ENCODE peak calls at places on chromosomes 1 and 21, in six cellular contexts. A is Panc1, E is lower lobe of right lung, I is SJSA1, H is fibroblast of lung, R is hepatocyte. J is an unnamed sample. For H3K36me3 and H3K27me3, the result is how much of the 10 kb centered on the place peaks cover.

GRCh38 chr1:145990249-145991097 is 5.9 kb downstream of the TXNIP start:
- DNase-seq in A (no peak), E (peak), I (no peak), H (no peak), R (no peak), J (no peak)

GRCh38 chr1:39088658-39089057 is 62.5 kb downstream of the NDUFS5 start:
- DNase-seq in A (no peak), E (no peak), I (no peak), H (no peak), R (no peak), J (peak)

GRCh38 chr1:116131866-116132605 is 20.8 kb downstream of the MAB21L3 start:
- DNase-seq in A (no peak), E (no peak), I (no peak), H (no peak), R (no peak), J (no peak)

GRCh38 chr1:77370588-77371306 is 88.9 kb downstream of the AK5 start:
- DNase-seq in A (peak), E (no peak), I (peak), H (peak), R (no peak), J (no peak)

GRCh38 chr1:174358786-174359453 is 88.8 kb upstream of the GPR52 start:
- DNase-seq in A (no peak), E (no peak), I (no peak), H (no peak), R (no peak), J (peak)

GRCh38 chr1:204513117-204513716 is 3.0 kb upstream of the MDM4 start:
- DNase-seq in A (no peak), E (peak), I (no peak), H (no peak), R (no peak), J (no peak)

GRCh38 chr1:185305419-185305818 is 11.6 kb downstream of the IVNS1ABP start:
- DNase-seq in A (no peak), E (no peak), I (no peak), H (no peak), R (no peak), J (no peak)

GRCh38 chr1:1425753-1426495 is 4.8 kb upstream of the ANKRD65 start:
- DNase-seq in A (no peak), E (peak), I (peak), H (no peak), R (no peak), J (peak)

GRCh38 chr1:65997693-65998092 is 205.0 kb downstream of the PDE4B start:
- DNase-seq in A (no peak), E (no peak), I (no peak), H (no peak), R (no peak), J (no peak)
- H3K36me3 ChIP-seq in A (under half), E (under half), I (under half), H (under half), R (under half), J (under half)

DNA sequence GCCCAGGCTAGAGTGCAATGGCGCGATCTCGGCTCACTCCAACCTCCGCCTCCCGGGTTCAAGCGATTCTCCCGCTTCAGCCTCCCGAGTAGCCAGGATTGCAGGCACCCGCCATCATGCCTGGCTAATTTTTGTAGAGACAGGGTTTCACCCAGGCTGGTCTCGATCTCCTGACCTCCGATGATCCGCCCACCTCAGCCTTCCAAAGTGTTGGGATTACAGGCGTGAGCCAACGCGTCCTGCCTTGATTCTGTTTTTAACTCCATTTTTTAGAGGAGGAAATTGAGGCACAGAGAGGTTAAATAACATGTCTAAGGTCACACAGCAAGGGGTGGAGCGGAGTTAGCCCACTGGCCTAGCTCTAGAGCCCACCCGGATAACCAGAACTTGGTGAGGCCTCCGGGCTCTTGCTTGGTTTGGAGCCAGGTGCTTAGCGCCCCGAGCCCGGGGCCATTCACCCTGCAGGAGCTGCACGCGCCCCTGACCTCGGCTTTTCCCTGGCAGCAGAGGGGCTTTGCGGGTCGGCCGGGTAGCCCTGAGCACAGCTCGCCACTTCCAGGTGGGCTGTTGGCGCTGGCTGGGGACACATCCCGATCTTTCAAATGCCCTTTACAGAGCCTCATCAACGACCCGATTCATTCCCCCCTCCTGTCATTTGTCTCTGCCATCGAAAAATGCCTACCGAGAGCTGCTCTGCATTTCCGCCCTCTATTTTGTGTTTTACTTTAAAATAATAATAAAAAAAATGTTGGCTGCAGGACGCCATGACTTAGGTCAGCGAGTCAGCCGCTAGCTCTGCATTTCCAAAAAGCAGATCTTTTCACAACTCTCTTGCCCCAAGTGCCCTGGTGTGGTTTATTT is 11.2 kb downstream of the SIM2 start:
- DNase-seq in A (no peak), E (no peak), I (peak), H (no peak), R (no peak), J (peak)
- H3K4me3 ChIP-seq in A (no peak), E (no peak), I (no peak), H (no peak), R (no peak), J (peak)

GRCh38 chr1:219347843-219348475 is 174.3 kb downstream of the LYPLAL1 start:
- DNase-seq in A (no peak), E (peak), I (no peak), H (peak), R (no peak), J (no peak)
- H3K27me3 ChIP-seq in A (under half), E (under half), I (under half), H (under half), R (under half), J (under half)

GRCh38 chr21:42207426-42207825 is 11.5 kb upstream of the ABCG1 start:
- DNase-seq in A (no peak), E (no peak), I (no peak), H (no peak), R (no peak), J (no peak)

GRCh38 chr21:42213082-42213774 is 5.7 kb upstream of the ABCG1 start:
- DNase-seq in A (no peak), E (no peak), I (no peak), H (no peak), R (no peak), J (no peak)

GRCh38 chr21:42212261-42212660 is 6.7 kb upstream of the ABCG1 start:
- DNase-seq in A (no peak), E (no peak), I (no peak), H (no peak), R (no peak), J (no peak)

GRCh38 chr21:42209801-42210479 is 9.0 kb upstream of the ABCG1 start:
- DNase-seq in A (no peak), E (no peak), I (no peak), H (no peak), R (no peak), J (no peak)

DNA sequence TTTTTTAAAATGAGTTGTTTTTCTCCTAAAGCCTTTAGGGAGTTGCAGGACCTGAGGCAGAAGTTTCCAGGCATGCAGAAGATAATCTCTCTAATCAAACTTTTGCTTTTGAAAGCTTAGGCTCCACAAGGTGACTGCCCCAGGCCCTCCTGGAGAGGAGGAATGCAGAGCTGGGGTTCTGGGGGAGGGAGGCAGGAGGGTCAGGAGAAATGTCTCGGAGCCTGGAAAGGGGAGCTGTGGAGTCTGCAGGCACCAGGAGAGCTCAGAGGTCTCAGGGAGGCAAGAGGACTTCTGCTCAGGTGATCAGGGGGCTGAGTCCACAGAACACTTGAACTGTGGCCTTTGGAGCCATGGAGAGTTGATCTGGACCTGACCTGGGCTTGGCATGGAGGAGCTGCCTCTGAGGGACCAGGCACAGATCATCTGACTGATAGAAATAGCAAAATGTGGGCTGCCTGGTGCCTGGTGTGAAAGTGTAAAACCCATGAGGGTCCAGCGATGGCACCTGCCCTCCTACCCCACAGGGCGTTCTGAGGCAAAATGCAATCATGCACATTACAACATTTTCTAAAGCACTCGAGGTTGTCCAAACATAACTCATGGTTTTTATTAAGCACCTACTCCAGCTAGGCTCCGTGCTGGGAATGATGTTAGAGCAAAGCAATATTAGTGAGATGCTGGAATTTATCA is 10.0 kb upstream of the ABCG1 start:
- DNase-seq in A (no peak), E (no peak), I (no peak), H (no peak), R (no peak), J (peak)
- H3K36me3 ChIP-seq in A (under half), E (under half), I (under half), H (under half), R (under half), J (under half)

GRCh38 chr1:155695107-155695506 is 6.2 kb downstream of the DAP3 start:
- DNase-seq in A (no peak), E (no peak), I (no peak), H (no peak), R (no peak), J (no peak)

GRCh38 chr1:155695608-155696007 is 6.7 kb downstream of the DAP3 start:
- DNase-seq in A (no peak), E (no peak), I (no peak), H (no peak), R (no peak), J (no peak)

GRCh38 chr1:155691992-155692528 is 3.2 kb downstream of the DAP3 start:
- DNase-seq in A (no peak), E (no peak), I (no peak), H (no peak), R (no peak), J (no peak)

GRCh38 chr1:155696524-155696923 is 7.6 kb downstream of the DAP3 start:
- DNase-seq in A (no peak), E (no peak), I (no peak), H (no peak), R (no peak), J (no peak)

GRCh38 chr1:155694167-155694566 is 5.3 kb downstream of the DAP3 start:
- DNase-seq in A (no peak), E (no peak), I (no peak), H (no peak), R (no peak), J (no peak)
- H3K4me3 ChIP-seq in A (no peak), E (no peak), I (no peak), H (no peak), R (no peak), J (no peak)

GRCh38 chr21:41364308-41364707 is 2.5 kb downstream of the MX2 start:
- DNase-seq in A (no peak), E (no peak), I (peak), H (no peak), R (no peak), J (peak)
- H3K27me3 ChIP-seq in A (under half), E (under half), I (under half), H (under half), R (under half), J (under half)

GRCh38 chr1:109235137-109235536 is 14.2 kb upstream of the CELSR2 start:
- DNase-seq in A (no peak), E (no peak), I (no peak), H (no peak), R (no peak), J (no peak)
- H3K36me3 ChIP-seq in A (under half), E (half or more), I (half or more), H (under half), R (under half), J (half or more)

GRCh38 chr1:25903986-25904385 is 2.2 kb downstream of the STMN1 start:
- DNase-seq in A (no peak), E (no peak), I (no peak), H (no peak), R (no peak), J (no peak)
- H3K4me3 ChIP-seq in A (peak), E (no peak), I (peak), H (peak), R (peak), J (no peak)

J was measured in H7.